ENCODE peak calls at places on chromosomes 16 and 17, in ten cellular contexts. J is stimulated activated CD8-positive, alpha-beta memory T cell treated with anti-CD3 and anti-CD28 coated beads, Interleukin-7, amount 100 ng/mL, for 24 hours; F is NCI-H2107; K is MV-4-11; R is BE2C; H is foreskin fibroblast; B is ELR; N is astrocyte of the cerebellum; S is thoracic aorta; Q is AG08396. Z is an unnamed sample.

GRCh38 chr17:48910370-48910769 is 2.2 kb downstream of the UBE2Z start:
- DNase-seq in J (no peak), F (no peak), K (no peak), R (no peak), H (no peak), B (no peak), N (no peak), S (no peak), Q (no peak), Z (no peak)

GRCh38 chr16:70508752-70509151 is 14.6 kb downstream of the COG4 start:
- DNase-seq in J (no peak), F (no peak), K (peak; percentile 59), R (no peak), H (no peak), B (peak; percentile 43), N (no peak), S (no peak), Q (no peak), Z (peak; percentile 60)

GRCh38 chr17:40448213-40448638 is 5.0 kb downstream of the IGFBP4 start:
- DNase-seq in J (no peak), F (no peak), K (peak; percentile 76), R (no peak), H (peak; percentile 58), B (no peak), N (no peak), S (no peak), Q (no peak), Z (peak; percentile 66)

GRCh38 chr16:56860226-56861020 is 4.6 kb upstream of the SLC12A3 start:
- DNase-seq in J (no peak), F (no peak), K (peak; percentile 87), R (no peak), H (no peak), B (no peak), N (no peak), S (no peak), Q (no peak), Z (peak; percentile 81)

GRCh38 chr16:13014516-13014915 is 113.1 kb downstream of the SHISA9 start:
- DNase-seq in J (no peak), F (no peak), K (no peak), R (no peak), H (no peak), B (no peak), N (no peak), S (no peak), Q (no peak), Z (no peak)

GRCh38 chr17:50101346-50102163 is 6.4 kb downstream of the PDK2 start:
- DNase-seq in J (no peak), F (peak; percentile 16), K (no peak), R (peak; percentile 39), H (peak; percentile 72), B (no peak), N (no peak), S (no peak), Q (peak; percentile 61), Z (peak; percentile 50)

GRCh38 chr17:71022758-71023157 is 853.4 kb downstream of the KCNJ2 start:
- DNase-seq in J (no peak), F (no peak), K (no peak), R (peak; percentile 62), H (no peak), B (no peak), N (no peak), S (no peak), Q (no peak), Z (no peak)

GRCh38 chr16:85994492-85995433 is 95.8 kb downstream of the IRF8 start:
- DNase-seq in J (no peak), F (no peak), K (no peak), R (no peak), H (no peak), B (no peak), N (no peak), S (no peak), Q (no peak), Z (no peak)

GRCh38 chr17:59668816-59669215 is 38.4 kb downstream of the PTRH2 start:
- DNase-seq in J (no peak), F (no peak), K (peak; percentile 70), R (no peak), H (peak; percentile 90), B (peak; percentile 99), N (peak; percentile 98), S (no peak), Q (peak; percentile 43), Z (peak; percentile 4)

GRCh38 chr16:71474864-71475263 is 12.8 kb upstream of the ZNF23 start:
- DNase-seq in J (no peak), F (no peak), K (no peak), R (no peak), H (peak; percentile 95), B (peak; percentile 93), N (peak; percentile 46), S (no peak), Q (peak; percentile 77), Z (no peak)

GRCh38 chr16:49407873-49408565 is 34.4 kb downstream of the C16orf78 start:
- DNase-seq in J (peak; percentile 33), F (peak; percentile 56), K (peak; percentile 52), R (peak; percentile 91), H (peak; percentile 79), B (peak; percentile 53), N (peak; percentile 62), S (peak; percentile 57), Q (peak; percentile 69), Z (peak; percentile 75)

GRCh38 chr17:8470447-8471047 is 34.9 kb downstream of the NDEL1 start:
- DNase-seq in J (no peak), F (peak; percentile 46), K (no peak), R (peak; percentile 18), H (no peak), B (no peak), N (no peak), S (no peak), Q (peak; percentile 39), Z (no peak)

GRCh38 chr16:24670623-24671454 is 58.6 kb upstream of the TNRC6A start:
- DNase-seq in J (no peak), F (peak; percentile 39), K (no peak), R (peak; percentile 83), H (peak; percentile 92), B (peak; percentile 86), N (peak; percentile 75), S (peak; percentile 60), Q (peak; percentile 79), Z (no peak)

GRCh38 chr17:39702901-39703893 is 3.3 kb downstream of the ERBB2 start:
- DNase-seq in J (no peak), F (no peak), K (no peak), R (no peak), H (peak; percentile 16), B (no peak), N (no peak), S (no peak), Q (no peak), Z (no peak)

GRCh38 chr17:47270946-47271705 is 17.5 kb downstream of the ITGB3 start:
- DNase-seq in J (no peak), F (no peak), K (no peak), R (no peak), H (no peak), B (no peak), N (no peak), S (no peak), Q (no peak), Z (no peak)

GRCh38 chr16:52090080-52090479 is 456.9 kb downstream of the TOX3 start:
- DNase-seq in J (no peak), F (no peak), K (no peak), R (no peak), H (no peak), B (peak; percentile 1), N (no peak), S (no peak), Q (no peak), Z (no peak)

GRCh38 chr16:84742561-84743200 is 42.9 kb downstream of the USP10 start:
- DNase-seq in J (no peak), F (no peak), K (peak; percentile 84), R (no peak), H (peak; percentile 31), B (no peak), N (no peak), S (no peak), Q (no peak), Z (peak; percentile 30)